ENCODE peak calls at places on chromosomes 12 and 14, in nine cellular contexts. T is HCT116, R is uterus, S is ovary, C is Peyer's patch, W is upper lobe of right lung, V is SK-N-SH, M is aorta, B is IMR-90. Y is an unnamed sample.
A peak's percentile ranks its signal among the peaks of the same experiment; 100 is the strongest.

GRCh38 chr12:21788089-21788983 is 13.8 kb upstream of the KCNJ8 start:
- DNase-seq in S (no peak), C (no peak), V (no peak), M (no peak), W (no peak), R (peak; percentile 45), B (no peak), T (no peak), Y (no peak)

GRCh38 chr12:130013771-130014484 is 110.1 kb upstream of the TMEM132D start:
- DNase-seq in S (peak; percentile 24), M (no peak), T (no peak), B (no peak), C (no peak), R (no peak), W (peak; percentile 70), V (peak; percentile 89), Y (peak; percentile 4)

GRCh38 chr14:94120667-94121335 is 8.6 kb downstream of the IFI27L2 start:
- DNase-seq in C (no peak), M (no peak), R (no peak), W (no peak), S (no peak), V (no peak), B (peak; percentile 90), T (no peak), Y (no peak)

GRCh38 chr12:232731-233614 is 19.0 kb upstream of the SLC6A12 start:
- DNase-seq in B (no peak), S (no peak), C (no peak), T (no peak), M (peak; percentile 62), V (no peak), W (peak; percentile 62), R (no peak), Y (no peak)

GRCh38 chr12:124321040-124321481 is 26.2 kb downstream of the RFLNA start:
- DNase-seq in C (peak; percentile 28), B (peak; percentile 39), W (peak; percentile 84), M (peak; percentile 80), R (peak; percentile 47), T (no peak), V (peak; percentile 77), S (peak; percentile 82), Y (peak; percentile 38)

GRCh38 chr12:98352218-98352811 is 163.1 kb upstream of the TMPO start:
- DNase-seq in T (peak; percentile 18), W (no peak), B (peak; percentile 91), S (no peak), M (no peak), C (no peak), R (no peak), V (no peak), Y (no peak)

GRCh38 chr12:127652281-127652680 is 614.7 kb upstream of the TMEM132C start:
- DNase-seq in V (no peak), W (no peak), T (no peak), S (no peak), R (no peak), M (no peak), B (no peak), C (no peak), Y (no peak)

GRCh38 chr14:73591690-73592448 is at the start of gene ACOT4:
- DNase-seq in W (peak; percentile 80), M (peak; percentile 54), R (no peak), B (peak; percentile 20), V (peak; percentile 77), S (peak; percentile 35), C (peak; percentile 24), T (no peak), Y (peak; percentile 76)

GRCh38 chr14:90924618-90925345 is 108.6 kb upstream of the TTC7B start:
- DNase-seq in S (no peak), B (peak; percentile 2), V (no peak), T (no peak), C (no peak), M (no peak), R (no peak), W (no peak), Y (no peak)

GRCh38 chr12:50297996-50298395 is 14.7 kb upstream of the LIMA1 start:
- DNase-seq in M (no peak), T (no peak), C (no peak), R (no peak), W (no peak), V (no peak), S (no peak), B (no peak), Y (no peak)

GRCh38 chr12:132952371-132953162 is 3.5 kb downstream of the ZNF605 start:
- DNase-seq in W (no peak), S (no peak), M (no peak), B (no peak), C (no peak), V (no peak), R (no peak), T (no peak), Y (no peak)
- H3K9me3 ChIP-seq in W (peaks cover 20% of the 10 kb centered on the region), S (no peaks in the 10 kb centered on the region), M (peaks cover 35% of the 10 kb centered on the region), B (peaks cover 57% of the 10 kb centered on the region), C (peaks cover 7% of the 10 kb centered on the region), V (peaks cover 6% of the 10 kb centered on the region), R (peaks cover 21% of the 10 kb centered on the region), T (peaks cover 15% of the 10 kb centered on the region), Y (peaks cover 3% of the 10 kb centered on the region)

GRCh38 chr14:52049721-52050588 is 18.9 kb downstream of the NID2 start:
- DNase-seq in T (no peak), R (no peak), M (no peak), B (no peak), V (no peak), W (no peak), S (no peak), C (no peak), Y (no peak)
- H3K4me1 ChIP-seq in T (no peaks in the 10 kb centered on the region), R (peaks cover 12% of the 10 kb centered on the region), M (peaks cover 11% of the 10 kb centered on the region), B (peaks cover 57% of the 10 kb centered on the region), V (peaks cover 3% of the 10 kb centered on the region), W (peaks cover 11% of the 10 kb centered on the region), S (peaks cover 40% of the 10 kb centered on the region), C (no peaks in the 10 kb centered on the region), Y (no peaks in the 10 kb centered on the region)

GRCh38 chr12:132904718-132905328 is 17.4 kb upstream of the CHFR start:
- DNase-seq in T (no peak), C (peak; percentile 76), M (peak; percentile 89), V (peak; percentile 75), R (peak; percentile 83), W (peak; percentile 91), B (no peak), S (peak; percentile 88), Y (peak; percentile 87)
- H3K4me3 ChIP-seq in T (no peak overlapping the region), C (no peak overlapping the region), M (no peak overlapping the region), V (no peak overlapping the region), R (no peak overlapping the region), W (peak overlapping the region; percentile 29), B (no peak overlapping the region), S (peak overlapping the region; percentile 23), Y (no peak overlapping the region)

GRCh38 chr14:106377432-106377831 is 851.0 kb downstream of the TMEM121 start:
- DNase-seq in M (no peak), R (no peak), B (no peak), C (no peak), W (no peak), T (no peak), V (no peak), S (no peak), Y (no peak)

GRCh38 chr14:106378191-106378590 is 851.8 kb downstream of the TMEM121 start:
- DNase-seq in M (no peak), T (no peak), S (no peak), C (peak; percentile 41), W (no peak), R (no peak), B (no peak), V (peak; percentile 16), Y (no peak)

GRCh38 chr14:106372870-106373657 is 846.7 kb downstream of the TMEM121 start:
- DNase-seq in V (peak; percentile 81), S (peak; percentile 18), R (no peak), T (peak; percentile 7), W (peak; percentile 84), C (peak; percentile 88), M (peak; percentile 53), B (no peak), Y (peak; percentile 68)
- H3K9me3 ChIP-seq in V (no peaks in the 10 kb centered on the region), S (no peaks in the 10 kb centered on the region), R (no peaks in the 10 kb centered on the region), T (no peaks in the 10 kb centered on the region), W (no peaks in the 10 kb centered on the region), C (no peaks in the 10 kb centered on the region), M (peaks cover 1% of the 10 kb centered on the region), B (peaks cover 22% of the 10 kb centered on the region), Y (no peaks in the 10 kb centered on the region)

GRCh38 chr12:108666326-108666995 is 32.8 kb upstream of the SELPLG start:
- DNase-seq in W (no peak), S (no peak), T (no peak), R (peak; percentile 50), B (peak; percentile 51), V (no peak), C (no peak), M (no peak), Y (no peak)
- H3K4me1 ChIP-seq in W (peaks cover 53% of the 10 kb centered on the region), S (peaks cover 6% of the 10 kb centered on the region), T (peaks cover 8% of the 10 kb centered on the region), R (peaks cover 18% of the 10 kb centered on the region), B (peaks cover 28% of the 10 kb centered on the region), V (peaks cover 53% of the 10 kb centered on the region), C (peaks cover 3% of the 10 kb centered on the region), M (peaks cover 8% of the 10 kb centered on the region), Y (peaks cover 14% of the 10 kb centered on the region)

GRCh38 chr12:122088181-122088810 is 9.7 kb downstream of the MLXIP start:
- DNase-seq in V (no peak), T (no peak), C (no peak), B (no peak), R (no peak), S (no peak), W (no peak), M (no peak), Y (no peak)
- H3K4me3 ChIP-seq in V (no peak overlapping the region), T (no peak overlapping the region), C (no peak overlapping the region), B (no peak overlapping the region), R (no peak overlapping the region), S (no peak overlapping the region), W (no peak overlapping the region), M (no peak overlapping the region), Y (no peak overlapping the region)

DNA sequence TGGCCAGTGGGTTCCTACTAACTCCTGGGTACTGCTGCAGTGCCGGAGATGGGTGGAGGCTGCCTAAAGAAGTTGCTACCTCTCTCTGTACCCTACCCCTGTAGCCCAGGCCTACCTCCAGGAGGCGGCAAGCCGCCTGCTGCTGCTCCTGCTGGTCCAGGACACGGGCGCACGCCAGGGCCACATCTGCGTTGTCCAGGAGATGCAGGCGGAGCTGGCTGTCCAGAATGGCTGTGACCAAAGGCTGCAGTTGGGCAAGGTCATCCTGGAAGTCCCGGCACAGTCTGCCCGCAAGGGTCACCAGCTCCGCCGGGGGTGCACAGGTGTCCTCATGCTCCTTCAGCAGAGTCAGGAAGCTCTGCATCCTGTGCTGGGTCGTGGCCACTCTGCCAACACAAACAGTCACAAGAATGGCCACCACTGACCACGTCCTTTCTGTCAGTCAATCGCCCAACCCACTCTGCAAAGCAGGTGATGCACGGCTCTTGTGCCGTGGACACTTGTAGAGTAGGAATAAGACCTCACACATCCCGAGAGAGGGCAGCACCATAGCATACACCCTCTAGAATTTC is 1.6 kb downstream of the ANHX start:
- DNase-seq in T (no peak), R (no peak), C (no peak), W (no peak), M (no peak), B (no peak), S (no peak), V (no peak), Y (no peak)
- H3K9me3 ChIP-seq in T (peaks cover 8% of the 10 kb centered on the region), R (no peaks in the 10 kb centered on the region), C (peaks cover 3% of the 10 kb centered on the region), W (no peaks in the 10 kb centered on the region), M (no peaks in the 10 kb centered on the region), B (peaks cover 58% of the 10 kb centered on the region), S (no peaks in the 10 kb centered on the region), V (no peaks in the 10 kb centered on the region), Y (no peaks in the 10 kb centered on the region)

DNA sequence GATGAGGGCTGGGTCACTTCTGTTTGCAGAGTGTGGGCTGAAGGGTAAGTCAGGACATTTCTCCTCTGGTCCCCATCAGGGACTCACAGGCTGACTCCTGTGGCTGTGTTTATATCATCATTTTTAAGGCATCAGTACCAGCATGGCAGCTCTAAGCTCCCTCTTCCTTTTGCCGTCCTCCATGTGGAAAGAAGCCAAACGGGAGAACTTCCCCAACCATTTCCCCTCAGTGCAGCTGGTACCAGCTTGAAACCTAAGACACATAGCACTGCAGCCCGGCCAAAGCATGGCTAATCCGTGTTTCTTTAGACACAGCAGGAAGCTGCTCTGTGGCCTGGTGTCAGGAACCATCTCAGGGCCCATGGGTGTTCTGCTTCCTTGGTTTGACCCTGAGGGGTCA is 31.9 kb upstream of the ATP2A2 start:
- DNase-seq in S (no peak), R (no peak), T (no peak), M (peak; percentile 59), W (no peak), C (no peak), B (peak; percentile 70), V (no peak), Y (no peak)
- H3K4me1 ChIP-seq in S (peaks cover 15% of the 10 kb centered on the region), R (no peaks in the 10 kb centered on the region), T (peaks cover 23% of the 10 kb centered on the region), M (no peaks in the 10 kb centered on the region), W (peaks cover 17% of the 10 kb centered on the region), C (no peaks in the 10 kb centered on the region), B (peaks cover 33% of the 10 kb centered on the region), V (peaks cover 7% of the 10 kb centered on the region), Y (no peaks in the 10 kb centered on the region)

Y was measured in CD4-positive, alpha-beta memory T cell.